ENCODE peak calls at places on chromosomes 7 and 10, in eight cellular contexts. R, Q, W, N, X, Z, S and C are unnamed samples.

GRCh38 chr10:124436191-124436638 is 13.6 kb downstream of the NKX1-2 start:
- DNase-seq in R (no peak), Q (no peak), W (peak; percentile 8), N (no peak), X (no peak), Z (no peak), S (no peak), C (no peak)

GRCh38 chr7:4131043-4131442 is 551.1 kb upstream of the FOXK1 start:
- DNase-seq in R (no peak), Q (no peak), W (no peak), N (no peak), X (no peak), Z (no peak), S (no peak), C (no peak)

GRCh38 chr10:72276421-72277339 is 3.0 kb downstream of the DDIT4 start:
- DNase-seq in R (no peak), Q (no peak), W (no peak), N (no peak), X (no peak), Z (no peak), S (no peak), C (peak; percentile 78)

GRCh38 chr10:64733980-64734379 is 1212.8 kb downstream of the REEP3 start:
- DNase-seq in R (peak; percentile 13), Q (no peak), W (peak; percentile 0), N (no peak), X (no peak), Z (no peak), S (no peak), C (no peak)

GRCh38 chr7:122200888-122201287 is 56.8 kb upstream of the AASS start:
- DNase-seq in R (no peak), Q (no peak), W (no peak), N (no peak), X (no peak), Z (no peak), S (no peak), C (peak; percentile 40)

GRCh38 chr10:123642697-123643096 is 23.5 kb upstream of the GPR26 start:
- DNase-seq in R (no peak), Q (no peak), W (no peak), N (no peak), X (no peak), Z (no peak), S (no peak), C (peak; percentile 9)

GRCh38 chr10:89351402-89352038 is 23.7 kb downstream of the IFIT3 start:
- DNase-seq in R (no peak), Q (no peak), W (no peak), N (no peak), X (no peak), Z (no peak), S (no peak), C (no peak)

GRCh38 chr7:148484486-148484885 is 106.1 kb upstream of the C7orf33 start:
- DNase-seq in R (no peak), Q (no peak), W (no peak), N (no peak), X (no peak), Z (no peak), S (no peak), C (no peak)

GRCh38 chr10:129963831-129964501 is at the start of gene EBF3:
- DNase-seq in R (peak; percentile 89), Q (peak; percentile 15), W (no peak), N (peak; percentile 90), X (peak; percentile 44), Z (peak; percentile 91), S (peak; percentile 86), C (no peak)

GRCh38 chr10:103054621-103055020 is 136.5 kb downstream of the CNNM2 start:
- DNase-seq in R (no peak), Q (no peak), W (no peak), N (no peak), X (no peak), Z (no peak), S (no peak), C (no peak)

GRCh38 chr7:98110249-98111022 is 3.8 kb downstream of the LMTK2 start:
- DNase-seq in R (peak; percentile 55), Q (no peak), W (no peak), N (no peak), X (no peak), Z (no peak), S (no peak), C (peak; percentile 67)

GRCh38 chr7:145474287-145474686 is 638.4 kb upstream of the TPK1 start:
- DNase-seq in R (no peak), Q (no peak), W (no peak), N (no peak), X (no peak), Z (no peak), S (no peak), C (no peak)

GRCh38 chr7:13904689-13905088 is 84.8 kb downstream of the ETV1 start:
- DNase-seq in R (no peak), Q (no peak), W (no peak), N (no peak), X (no peak), Z (no peak), S (no peak), C (no peak)

GRCh38 chr7:27110977-27111752 is 8.7 kb upstream of the HOXA2 start:
- DNase-seq in R (no peak), Q (no peak), W (no peak), N (no peak), X (no peak), Z (no peak), S (peak; percentile 58), C (no peak)

GRCh38 chr10:114703377-114704125 is 45.5 kb upstream of the ABLIM1 start:
- DNase-seq in R (peak; percentile 36), Q (no peak), W (peak; percentile 48), N (no peak), X (no peak), Z (no peak), S (no peak), C (no peak)

GRCh38 chr10:21570761-21571521 is 36.9 kb downstream of the MLLT10 start:
- DNase-seq in R (no peak), Q (no peak), W (no peak), N (no peak), X (no peak), Z (no peak), S (no peak), C (no peak)

GRCh38 chr7:128841171-128841690 is 11.0 kb downstream of the FLNC start:
- DNase-seq in R (no peak), Q (peak; percentile 31), W (no peak), N (peak; percentile 14), X (no peak), Z (no peak), S (no peak), C (no peak)

GRCh38 chr7:25083201-25083600 is 41.9 kb downstream of the CYCS start:
- DNase-seq in R (no peak), Q (no peak), W (no peak), N (no peak), X (no peak), Z (no peak), S (no peak), C (no peak)

GRCh38 chr10:84267503-84268126 is 22.8 kb downstream of the RGR start:
- DNase-seq in R (peak; percentile 12), Q (no peak), W (peak; percentile 46), N (no peak), X (no peak), Z (no peak), S (no peak), C (no peak)

GRCh38 chr7:44097064-44097932 is 6.8 kb upstream of the AEBP1 start:
- DNase-seq in R (no peak), Q (peak; percentile 69), W (peak; percentile 98), N (no peak), X (no peak), Z (no peak), S (no peak), C (no peak)

GRCh38 chr10:104881740-104882139 is 240.7 kb downstream of the SORCS3 start:
- DNase-seq in R (no peak), Q (no peak), W (no peak), N (no peak), X (no peak), Z (no peak), S (no peak), C (no peak)

GRCh38 chr7:151143261-151144015 is 24.1 kb downstream of the GBX1 start:
- DNase-seq in R (no peak), Q (no peak), W (no peak), N (no peak), X (no peak), Z (no peak), S (no peak), C (peak; percentile 10)
- H3K9me3 ChIP-seq in R (no peaks in the 10 kb centered on the region), Q (no peaks in the 10 kb centered on the region), W (no peaks in the 10 kb centered on the region), N (no peaks in the 10 kb centered on the region), X (no peaks in the 10 kb centered on the region), Z (no peaks in the 10 kb centered on the region), S (no peaks in the 10 kb centered on the region), C (no peaks in the 10 kb centered on the region)

DNA sequence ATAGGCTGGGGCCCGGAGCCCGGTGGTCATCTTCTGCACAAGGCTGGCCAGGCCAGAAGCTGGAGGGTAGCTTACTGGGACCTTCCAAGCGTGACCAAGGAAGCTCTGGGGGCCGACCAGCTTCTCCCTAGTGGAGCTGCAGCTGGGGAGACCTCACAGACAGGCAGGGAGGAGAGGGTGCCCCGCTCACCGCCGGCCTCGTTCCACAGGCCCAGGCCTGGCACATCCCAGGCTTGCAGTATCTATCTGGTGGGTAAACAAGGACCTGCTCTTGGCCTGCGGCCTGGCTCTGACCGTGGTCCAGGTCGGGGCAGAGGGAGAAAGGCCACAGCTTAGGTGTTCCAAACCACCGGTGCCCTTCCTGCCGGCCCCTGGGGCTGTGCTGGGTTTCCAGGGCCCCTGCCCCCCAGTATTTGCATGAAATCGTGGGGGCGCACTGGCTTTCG is 1.6 kb upstream of the ELFN1 start:
- DNase-seq in R (peak; percentile 18), Q (no peak), W (no peak), N (peak; percentile 49), X (no peak), Z (peak; percentile 49), S (peak; percentile 8), C (no peak)
- H3K27ac ChIP-seq in R (peak overlapping the region; percentile 81), Q (no peak overlapping the region), W (no peak overlapping the region), N (peak overlapping the region; percentile 87), X (no peak overlapping the region), Z (peak overlapping the region; percentile 52), S (no peak overlapping the region), C (no peak overlapping the region)

GRCh38 chr10:131313377-131313776 is 1.9 kb upstream of the TCERG1L start:
- DNase-seq in R (no peak), Q (no peak), W (no peak), N (no peak), X (no peak), Z (no peak), S (no peak), C (peak; percentile 37)

GRCh38 chr10:131310904-131311660 is 439 bp downstream of the TCERG1L start:
- DNase-seq in R (peak; percentile 57), Q (no peak), W (no peak), N (no peak), X (no peak), Z (no peak), S (no peak), C (no peak)

GRCh38 chr10:131311661-131312260 is at the start of gene TCERG1L:
- DNase-seq in R (peak; percentile 74), Q (no peak), W (no peak), N (no peak), X (no peak), Z (no peak), S (no peak), C (peak; percentile 71)

GRCh38 chr10:131312261-131312801 is 810 bp upstream of the TCERG1L start:
- DNase-seq in R (peak; percentile 78), Q (no peak), W (no peak), N (no peak), X (no peak), Z (no peak), S (no peak), C (no peak)

GRCh38 chr10:131310054-131310903 is 1.2 kb downstream of the TCERG1L start:
- DNase-seq in R (peak; percentile 10), Q (no peak), W (no peak), N (no peak), X (no peak), Z (no peak), S (no peak), C (no peak)
- TF ChIP-seq CTCF in R (peak; percentile 44), Q (no peak), W (peak; percentile 61), N (peak; percentile 14), X (peak; percentile 27), Z (no peak), S (no peak), C (peak; percentile 21)

GRCh38 chr7:146844405-146844804 is 727.8 kb downstream of the CNTNAP2 start:
- DNase-seq in R (no peak), Q (no peak), W (no peak), N (no peak), X (no peak), Z (no peak), S (no peak), C (no peak)
- H3K9me3 ChIP-seq in R (no peaks in the 10 kb centered on the region), Q (no peaks in the 10 kb centered on the region), W (no peaks in the 10 kb centered on the region), N (peaks cover 3% of the 10 kb centered on the region), X (no peaks in the 10 kb centered on the region), Z (no peaks in the 10 kb centered on the region), S (no peaks in the 10 kb centered on the region), C (no peaks in the 10 kb centered on the region)